ENCODE peak calls at places on chromosomes 6 and 20, in nine cellular contexts. One of them, this sample, is unnamed.

GRCh38 chr20:19934792-19935491 is 82.2 kb upstream of the NAA20 start:
- DNase-seq in IMR-90: no peak
- DNase-seq in A549: peak
- DNase-seq in body of pancreas: peak
- DNase-seq in heart left ventricle: peak
- DNase-seq in adrenal gland: peak
- DNase-seq in esophagus squamous epithelium: no peak
- DNase-seq in tibial nerve: no peak
- DNase-seq in stomach: peak
- DNase-seq in this sample: no peak

GRCh38 chr6:33744001-33744848 is 2.5 kb downstream of the IP6K3 start:
- DNase-seq in esophagus squamous epithelium: no peak
- DNase-seq in heart left ventricle: peak
- DNase-seq in body of pancreas: peak
- DNase-seq in tibial nerve: peak
- DNase-seq in A549: peak
- DNase-seq in stomach: peak
- DNase-seq in adrenal gland: peak
- DNase-seq in IMR-90: peak
- DNase-seq in this sample: no peak

GRCh38 chr20:4041748-4042411 is 26.5 kb upstream of the RNF24 start:
- DNase-seq in heart left ventricle: no peak
- DNase-seq in esophagus squamous epithelium: no peak
- DNase-seq in body of pancreas: peak
- DNase-seq in tibial nerve: peak
- DNase-seq in IMR-90: peak
- DNase-seq in A549: peak
- DNase-seq in adrenal gland: peak
- DNase-seq in stomach: peak
- DNase-seq in this sample: peak

GRCh38 chr6:44593539-44593944 is 206.0 kb downstream of the CDC5L start:
- DNase-seq in esophagus squamous epithelium: no peak
- DNase-seq in heart left ventricle: peak
- DNase-seq in adrenal gland: peak
- DNase-seq in body of pancreas: peak
- DNase-seq in A549: peak
- DNase-seq in stomach: peak
- DNase-seq in IMR-90: peak
- DNase-seq in tibial nerve: peak
- DNase-seq in this sample: no peak

GRCh38 chr20:9281770-9282169 is 212.9 kb downstream of the PLCB4 start:
- DNase-seq in IMR-90: no peak
- DNase-seq in A549: no peak
- DNase-seq in esophagus squamous epithelium: no peak
- DNase-seq in adrenal gland: no peak
- DNase-seq in heart left ventricle: no peak
- DNase-seq in body of pancreas: no peak
- DNase-seq in stomach: no peak
- DNase-seq in tibial nerve: no peak
- DNase-seq in this sample: no peak

GRCh38 chr20:35523298-35523888 is 6.1 kb downstream of the C20orf173 start:
- DNase-seq in adrenal gland: no peak
- DNase-seq in body of pancreas: peak
- DNase-seq in IMR-90: no peak
- DNase-seq in stomach: no peak
- DNase-seq in tibial nerve: no peak
- DNase-seq in A549: peak
- DNase-seq in esophagus squamous epithelium: no peak
- DNase-seq in heart left ventricle: no peak
- DNase-seq in this sample: no peak

GRCh38 chr6:153123801-153124200 is 7.3 kb downstream of the RGS17 start:
- DNase-seq in tibial nerve: no peak
- DNase-seq in adrenal gland: no peak
- DNase-seq in A549: no peak
- DNase-seq in esophagus squamous epithelium: no peak
- DNase-seq in body of pancreas: no peak
- DNase-seq in IMR-90: no peak
- DNase-seq in heart left ventricle: no peak
- DNase-seq in stomach: no peak
- DNase-seq in this sample: no peak

GRCh38 chr20:37223053-37223452 is 38.6 kb downstream of the GHRH start:
- DNase-seq in stomach: no peak
- DNase-seq in IMR-90: peak
- DNase-seq in adrenal gland: peak
- DNase-seq in A549: peak
- DNase-seq in tibial nerve: no peak
- DNase-seq in heart left ventricle: no peak
- DNase-seq in body of pancreas: no peak
- DNase-seq in esophagus squamous epithelium: no peak
- DNase-seq in this sample: no peak

GRCh38 chr6:79076160-79076559 is 1.9 kb downstream of the PHIP start:
- DNase-seq in IMR-90: peak
- DNase-seq in body of pancreas: no peak
- DNase-seq in tibial nerve: no peak
- DNase-seq in stomach: no peak
- DNase-seq in adrenal gland: no peak
- DNase-seq in esophagus squamous epithelium: no peak
- DNase-seq in heart left ventricle: no peak
- DNase-seq in A549: no peak
- DNase-seq in this sample: no peak

GRCh38 chr6:3744901-3745470 is 6.5 kb downstream of the PXDC1 start:
- DNase-seq in stomach: peak
- DNase-seq in adrenal gland: peak
- DNase-seq in body of pancreas: no peak
- DNase-seq in IMR-90: no peak
- DNase-seq in esophagus squamous epithelium: no peak
- DNase-seq in heart left ventricle: no peak
- DNase-seq in tibial nerve: no peak
- DNase-seq in A549: no peak
- DNase-seq in this sample: peak

GRCh38 chr6:48057611-48058010 is 53.4 kb downstream of the PTCHD4 start:
- DNase-seq in body of pancreas: no peak
- DNase-seq in esophagus squamous epithelium: no peak
- DNase-seq in tibial nerve: no peak
- DNase-seq in heart left ventricle: no peak
- DNase-seq in IMR-90: no peak
- DNase-seq in adrenal gland: no peak
- DNase-seq in A549: no peak
- DNase-seq in stomach: no peak
- DNase-seq in this sample: no peak

GRCh38 chr20:2563116-2563515 is 26.7 kb downstream of the TMC2 start:
- DNase-seq in body of pancreas: no peak
- DNase-seq in adrenal gland: no peak
- DNase-seq in esophagus squamous epithelium: no peak
- DNase-seq in heart left ventricle: no peak
- DNase-seq in stomach: no peak
- DNase-seq in tibial nerve: no peak
- DNase-seq in A549: no peak
- DNase-seq in IMR-90: no peak
- DNase-seq in this sample: no peak

GRCh38 chr6:71453307-71453706 is 164.7 kb downstream of the OGFRL1 start:
- DNase-seq in tibial nerve: no peak
- DNase-seq in heart left ventricle: no peak
- DNase-seq in adrenal gland: no peak
- DNase-seq in body of pancreas: no peak
- DNase-seq in A549: no peak
- DNase-seq in IMR-90: no peak
- DNase-seq in esophagus squamous epithelium: no peak
- DNase-seq in stomach: no peak
- DNase-seq in this sample: no peak

GRCh38 chr20:2089447-2089846 is 12.2 kb upstream of the STK35 start:
- DNase-seq in body of pancreas: no peak
- DNase-seq in heart left ventricle: no peak
- DNase-seq in stomach: no peak
- DNase-seq in IMR-90: no peak
- DNase-seq in adrenal gland: no peak
- DNase-seq in tibial nerve: no peak
- DNase-seq in esophagus squamous epithelium: no peak
- DNase-seq in A549: no peak
- DNase-seq in this sample: no peak

GRCh38 chr20:50195524-50196120 is 5.0 kb downstream of the CEBPB start:
- DNase-seq in stomach: no peak
- DNase-seq in adrenal gland: peak
- DNase-seq in tibial nerve: no peak
- DNase-seq in IMR-90: peak
- DNase-seq in body of pancreas: no peak
- DNase-seq in esophagus squamous epithelium: no peak
- DNase-seq in A549: no peak
- DNase-seq in heart left ventricle: no peak
- DNase-seq in this sample: no peak

GRCh38 chr6:141107562-141108160 is 1025.1 kb upstream of the GJE1 start:
- DNase-seq in IMR-90: peak
- DNase-seq in A549: no peak
- DNase-seq in tibial nerve: no peak
- DNase-seq in stomach: no peak
- DNase-seq in esophagus squamous epithelium: no peak
- DNase-seq in body of pancreas: no peak
- DNase-seq in heart left ventricle: no peak
- DNase-seq in adrenal gland: no peak
- DNase-seq in this sample: no peak

GRCh38 chr20:10652185-10652584 is 21.6 kb downstream of the JAG1 start:
- DNase-seq in heart left ventricle: no peak
- DNase-seq in tibial nerve: no peak
- DNase-seq in A549: no peak
- DNase-seq in adrenal gland: no peak
- DNase-seq in body of pancreas: no peak
- DNase-seq in stomach: no peak
- DNase-seq in IMR-90: no peak
- DNase-seq in esophagus squamous epithelium: no peak
- DNase-seq in this sample: no peak

GRCh38 chr6:42696526-42697267 is 25.7 kb downstream of the PRPH2 start:
- DNase-seq in IMR-90: peak
- DNase-seq in heart left ventricle: no peak
- DNase-seq in esophagus squamous epithelium: no peak
- DNase-seq in tibial nerve: no peak
- DNase-seq in adrenal gland: peak
- DNase-seq in A549: no peak
- DNase-seq in stomach: no peak
- DNase-seq in body of pancreas: no peak
- DNase-seq in this sample: no peak
- H3K27ac ChIP-seq in IMR-90: peak
- H3K27ac ChIP-seq in heart left ventricle: no peak
- H3K27ac ChIP-seq in esophagus squamous epithelium: peak
- H3K27ac ChIP-seq in tibial nerve: no peak
- H3K27ac ChIP-seq in adrenal gland: no peak
- H3K27ac ChIP-seq in A549: no peak
- H3K27ac ChIP-seq in stomach: no peak
- H3K27ac ChIP-seq in body of pancreas: no peak
- H3K27ac ChIP-seq in this sample: no peak

DNA sequence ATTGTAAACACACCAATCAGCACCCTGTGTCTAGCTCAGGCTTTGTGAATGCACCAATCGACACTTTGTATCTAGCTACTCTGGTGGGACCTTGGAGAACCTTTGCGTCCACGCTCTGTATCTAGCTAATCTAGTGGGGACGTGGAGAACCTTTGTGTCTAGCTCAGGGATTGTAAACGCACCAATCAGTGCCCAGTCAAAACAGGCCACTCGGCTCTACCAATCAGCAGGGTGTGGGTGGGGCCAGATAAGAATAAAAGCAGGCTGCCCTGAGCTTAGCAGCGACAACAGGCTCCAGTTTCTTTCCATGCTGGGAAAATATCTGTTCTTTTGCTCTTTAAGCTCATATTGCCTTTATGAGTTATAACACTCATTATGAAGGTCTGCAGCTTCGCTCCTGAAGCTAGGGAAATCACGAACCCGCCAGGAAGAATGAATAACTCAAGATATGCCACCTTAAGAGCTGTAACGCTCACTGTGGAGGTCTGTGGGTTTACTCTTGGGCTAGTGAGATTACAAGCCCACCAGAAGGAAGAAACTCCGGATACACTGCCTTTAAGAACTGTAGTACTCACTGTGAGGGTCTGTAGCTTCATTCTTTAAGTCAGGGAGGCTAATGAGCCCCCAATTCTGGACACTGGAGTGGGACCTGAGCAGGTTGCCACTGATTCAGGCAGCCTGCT is 2.8 kb upstream of the SSR1 start:
- DNase-seq in adrenal gland: no peak
- DNase-seq in IMR-90: no peak
- DNase-seq in esophagus squamous epithelium: no peak
- DNase-seq in A549: no peak
- DNase-seq in stomach: no peak
- DNase-seq in body of pancreas: no peak
- DNase-seq in tibial nerve: no peak
- DNase-seq in heart left ventricle: no peak
- DNase-seq in this sample: no peak
- TF ChIP-seq POLR2A in adrenal gland: no peak
- TF ChIP-seq POLR2A in IMR-90: no peak
- TF ChIP-seq POLR2A in esophagus squamous epithelium: no peak
- TF ChIP-seq POLR2A in A549: no peak
- TF ChIP-seq POLR2A in stomach: no peak
- TF ChIP-seq POLR2A in body of pancreas: no peak
- TF ChIP-seq POLR2A in tibial nerve: no peak
- TF ChIP-seq POLR2A in heart left ventricle: no peak
- TF ChIP-seq POLR2A in this sample: no peak

GRCh38 chr20:44583179-44583578 is 800 bp downstream of the PKIG start:
- DNase-seq in esophagus squamous epithelium: no peak
- DNase-seq in IMR-90: peak
- DNase-seq in tibial nerve: no peak
- DNase-seq in body of pancreas: no peak
- DNase-seq in heart left ventricle: no peak
- DNase-seq in adrenal gland: no peak
- DNase-seq in A549: no peak
- DNase-seq in stomach: no peak
- DNase-seq in this sample: no peak
- H3K27ac ChIP-seq in esophagus squamous epithelium: peak
- H3K27ac ChIP-seq in IMR-90: peak
- H3K27ac ChIP-seq in tibial nerve: peak
- H3K27ac ChIP-seq in body of pancreas: no peak
- H3K27ac ChIP-seq in heart left ventricle: peak
- H3K27ac ChIP-seq in adrenal gland: peak
- H3K27ac ChIP-seq in A549: no peak
- H3K27ac ChIP-seq in stomach: peak
- H3K27ac ChIP-seq in this sample: peak

GRCh38 chr6:27897580-27898206 is 14.5 kb downstream of the OR2B2 start:
- DNase-seq in stomach: no peak
- DNase-seq in adrenal gland: no peak
- DNase-seq in IMR-90: no peak
- DNase-seq in body of pancreas: no peak
- DNase-seq in esophagus squamous epithelium: no peak
- DNase-seq in tibial nerve: no peak
- DNase-seq in heart left ventricle: no peak
- DNase-seq in A549: no peak
- DNase-seq in this sample: no peak

GRCh38 chr6:27894839-27895762 is 17.1 kb downstream of the OR2B2 start:
- DNase-seq in IMR-90: peak
- DNase-seq in body of pancreas: peak
- DNase-seq in esophagus squamous epithelium: no peak
- DNase-seq in tibial nerve: no peak
- DNase-seq in A549: peak
- DNase-seq in heart left ventricle: peak
- DNase-seq in stomach: peak
- DNase-seq in adrenal gland: peak
- DNase-seq in this sample: peak

GRCh38 chr6:27899543-27899942 is 12.7 kb downstream of the OR2B2 start:
- DNase-seq in body of pancreas: no peak
- DNase-seq in esophagus squamous epithelium: no peak
- DNase-seq in stomach: no peak
- DNase-seq in A549: no peak
- DNase-seq in IMR-90: no peak
- DNase-seq in tibial nerve: no peak
- DNase-seq in heart left ventricle: no peak
- DNase-seq in adrenal gland: no peak
- DNase-seq in this sample: no peak

GRCh38 chr6:27893836-27894807 is 18.1 kb downstream of the OR2B2 start:
- DNase-seq in A549: peak
- DNase-seq in adrenal gland: peak
- DNase-seq in tibial nerve: peak
- DNase-seq in IMR-90: peak
- DNase-seq in heart left ventricle: peak
- DNase-seq in stomach: peak
- DNase-seq in esophagus squamous epithelium: peak
- DNase-seq in body of pancreas: peak
- DNase-seq in this sample: peak

GRCh38 chr6:27896398-27896796 is 15.8 kb downstream of the OR2B2 start:
- DNase-seq in body of pancreas: no peak
- DNase-seq in stomach: no peak
- DNase-seq in esophagus squamous epithelium: no peak
- DNase-seq in IMR-90: no peak
- DNase-seq in heart left ventricle: no peak
- DNase-seq in A549: no peak
- DNase-seq in tibial nerve: no peak
- DNase-seq in adrenal gland: no peak
- DNase-seq in this sample: no peak
- TF ChIP-seq POLR2A in body of pancreas: no peak
- TF ChIP-seq POLR2A in stomach: no peak
- TF ChIP-seq POLR2A in esophagus squamous epithelium: no peak
- TF ChIP-seq POLR2A in IMR-90: no peak
- TF ChIP-seq POLR2A in heart left ventricle: no peak
- TF ChIP-seq POLR2A in A549: no peak
- TF ChIP-seq POLR2A in tibial nerve: no peak
- TF ChIP-seq POLR2A in adrenal gland: no peak
- TF ChIP-seq POLR2A in this sample: no peak